ENCODE peak calls at places on chromosome 13, in four cellular contexts. T is fibroblast of gingiva, B is amniotic stem cell, F is activated T-cell treated with anti-CD3 and anti-CD28 coated beads for 24 hours. X is an unnamed sample.

GRCh38 chr13:96109125-96109524 is 19.2 kb downstream of the HS6ST3 start:
- DNase-seq in T (no peak), B (no peak), F (no peak), X (no peak)

GRCh38 chr13:27619711-27620376 is 485 bp downstream of the LNX2 start:
- DNase-seq in T (peak), B (no peak), F (peak), X (no peak)

GRCh38 chr13:112861876-112862615 is 107.0 kb upstream of the MCF2L start:
- DNase-seq in T (no peak), B (no peak), F (no peak), X (no peak)

GRCh38 chr13:106548064-106548696 is 12.7 kb upstream of the EFNB2 start:
- DNase-seq in T (no peak), B (no peak), F (no peak), X (no peak)

GRCh38 chr13:85313761-85314503 is 485.3 kb downstream of the SLITRK6 start:
- DNase-seq in T (peak), B (no peak), F (no peak), X (no peak)

GRCh38 chr13:52707375-52707774 is 32.2 kb downstream of the CNMD start:
- DNase-seq in T (no peak), B (no peak), F (no peak), X (no peak)

GRCh38 chr13:113658836-113659235 is 838 bp upstream of the ATP4B start:
- DNase-seq in T (no peak), B (no peak), F (no peak), X (no peak)

GRCh38 chr13:30109471-30110135 is 197.7 kb downstream of the KATNAL1 start:
- DNase-seq in T (no peak), B (no peak), F (no peak), X (no peak)

GRCh38 chr13:109764474-109765292 is 21.7 kb downstream of the IRS2 start:
- DNase-seq in T (peak), B (no peak), F (no peak), X (no peak)

GRCh38 chr13:39655041-39655568 is 357 bp upstream of the COG6 start:
- DNase-seq in T (no peak), B (no peak), F (no peak), X (no peak)

GRCh38 chr13:47397739-47398138 is 500.9 kb upstream of the HTR2A start:
- DNase-seq in T (no peak), B (no peak), F (no peak), X (no peak)

GRCh38 chr13:48909088-48909389 is 66.7 kb upstream of the FNDC3A start:
- DNase-seq in T (no peak), B (no peak), F (no peak), X (no peak)

GRCh38 chr13:51590966-51591627 is 6.8 kb downstream of the WDFY2 start:
- DNase-seq in T (peak), B (peak), F (no peak), X (no peak)

GRCh38 chr13:65783383-65783782 is 1446.8 kb downstream of the PCDH9 start:
- DNase-seq in T (no peak), B (no peak), F (no peak), X (no peak)

X was measured in caudate nucleus.